ENCODE peak calls at places on chromosomes 12 and 14, in four cellular contexts. Y is ascending aorta, G is HepG2, I is fibroblast of pulmonary artery. Q is an unnamed sample.

GRCh38 chr14:21104448-21105060 is 3.7 kb downstream of the TMEM253 start:
- DNase-seq in Y (peak; percentile 89), G (no peak), I (peak; percentile 85), Q (peak; percentile 96)

GRCh38 chr12:41932470-41932991 is 212.1 kb downstream of the GXYLT1 start:
- DNase-seq in Y (peak; percentile 78), G (no peak), I (peak; percentile 12), Q (peak; percentile 39)

GRCh38 chr12:45728625-45729232 is 777 bp upstream of the ARID2 start:
- DNase-seq in Y (peak; percentile 98), G (peak; percentile 92), I (peak; percentile 98), Q (peak; percentile 96)

GRCh38 chr12:93316623-93316971 is 61.1 kb upstream of the NUDT4 start:
- DNase-seq in Y (no peak), G (no peak), I (no peak), Q (no peak)

GRCh38 chr12:106863185-106863584 is 88.7 kb downstream of the RIC8B start:
- DNase-seq in Y (no peak), G (no peak), I (no peak), Q (no peak)

GRCh38 chr12:69566603-69567002 is 18.7 kb upstream of the CCT2 start:
- DNase-seq in Y (no peak), G (no peak), I (no peak), Q (no peak)

GRCh38 chr14:37122288-37122687 is 50.1 kb downstream of the SLC25A21 start:
- DNase-seq in Y (no peak), G (peak; percentile 75), I (peak; percentile 60), Q (no peak)

GRCh38 chr14:32019271-32019670 is 57.8 kb upstream of the ARHGAP5 start:
- DNase-seq in Y (no peak), G (no peak), I (no peak), Q (no peak)

GRCh38 chr12:125773033-125773432 is 707.8 kb downstream of the AACS start:
- DNase-seq in Y (no peak), G (peak; percentile 27), I (no peak), Q (no peak)
- TF ChIP-seq CTCF in Y (no peak), G (peak; percentile 51), I (no peak), Q (no peak)

GRCh38 chr14:88321692-88322504 is 1.2 kb downstream of the KCNK10 start:
- DNase-seq in Y (no peak), G (no peak), I (no peak), Q (no peak)

GRCh38 chr14:88323520-88324199 is 591 bp upstream of the KCNK10 start:
- DNase-seq in Y (no peak), G (no peak), I (peak; percentile 13), Q (no peak)

GRCh38 chr14:88325883-88326282 is 2.8 kb upstream of the KCNK10 start:
- DNase-seq in Y (no peak), G (no peak), I (no peak), Q (no peak)

GRCh38 chr14:88323086-88323519 is at the start of gene KCNK10:
- DNase-seq in Y (no peak), G (no peak), I (no peak), Q (no peak)

DNA sequence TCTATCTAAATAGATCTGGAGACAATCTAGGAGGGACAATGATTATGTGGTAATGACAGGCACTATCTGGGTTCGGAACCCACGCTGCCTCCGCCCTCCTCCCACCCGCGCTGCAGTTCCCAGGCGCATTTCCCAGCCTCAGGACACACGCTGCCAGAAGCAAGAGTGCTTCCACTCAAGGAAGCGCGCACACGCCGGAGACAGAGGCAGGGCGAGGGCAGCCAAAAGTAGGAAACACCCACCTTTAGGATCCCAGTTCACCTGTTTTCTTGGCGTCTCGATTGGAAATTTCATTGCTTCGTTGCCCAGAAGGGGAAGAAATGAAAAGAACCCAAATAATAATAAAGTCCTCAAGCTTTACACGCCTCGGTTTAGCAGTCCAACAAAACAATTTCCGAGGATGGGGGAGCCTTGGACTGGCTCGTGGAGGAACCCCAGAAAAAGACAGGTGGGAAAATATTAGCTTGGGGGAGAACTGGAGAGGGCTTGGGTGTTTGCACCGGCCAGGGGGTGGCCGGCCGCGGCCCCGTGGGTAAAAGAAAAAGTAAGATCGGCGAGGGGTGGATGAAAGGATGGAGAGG is 474 bp downstream of the KCNK10 start:
- DNase-seq in Y (no peak), G (no peak), I (no peak), Q (no peak)
- H3K4me3 ChIP-seq in Y (peak overlapping the region; percentile 27), G (peak overlapping the region; percentile 50), I (no peak overlapping the region), Q (no peak overlapping the region)

GRCh38 chr12:116277393-116278258 is at the start of gene MED13L:
- DNase-seq in Y (peak; percentile 93), G (peak; percentile 64), I (peak; percentile 87), Q (peak; percentile 81)
- TF ChIP-seq CTCF in Y (peak; percentile 17), G (peak; percentile 58), I (peak; percentile 10), Q (no peak)

DNA sequence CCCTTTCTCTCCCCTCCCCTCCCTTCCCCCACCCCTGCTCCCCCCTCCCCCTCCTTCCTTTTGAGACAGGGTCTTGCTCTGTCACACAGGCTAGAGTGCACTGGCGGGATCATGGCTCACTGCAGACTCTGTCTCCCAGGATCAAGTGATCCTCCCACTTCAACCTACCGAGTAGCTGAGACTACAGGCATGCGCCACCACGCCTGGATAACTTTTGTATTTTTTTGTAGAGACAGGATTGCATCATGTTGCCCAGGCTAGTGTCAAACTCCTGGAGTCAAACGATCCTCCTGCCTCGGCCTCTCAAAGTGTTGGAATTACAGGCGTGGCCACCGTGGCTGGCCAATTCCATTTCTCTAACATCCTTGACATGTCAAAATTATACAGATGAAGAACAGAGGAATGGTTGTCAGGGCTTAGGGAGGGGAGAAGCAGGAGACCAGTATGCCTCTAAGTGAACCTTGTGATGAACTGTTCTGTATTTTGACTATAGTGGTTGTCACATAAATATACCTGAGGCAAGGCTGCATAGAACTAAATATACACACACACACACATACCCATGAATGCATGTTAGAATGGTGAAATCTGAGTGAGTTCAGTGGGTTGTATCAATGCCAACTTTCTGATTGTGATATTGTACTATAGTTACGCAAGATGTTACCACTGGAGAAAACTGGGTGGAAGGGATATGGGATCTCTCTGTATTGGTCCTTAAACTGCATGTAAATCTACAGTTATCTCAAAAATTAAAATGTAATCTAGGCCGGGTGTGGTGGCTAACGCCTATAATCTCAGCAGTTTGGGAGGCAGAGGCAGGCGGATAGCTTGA is 3.6 kb upstream of the CFAP73 start:
- DNase-seq in Y (no peak), G (no peak), I (peak; percentile 69), Q (no peak)
- H3K4me3 ChIP-seq in Y (no peak overlapping the region), G (no peak overlapping the region), I (no peak overlapping the region), Q (no peak overlapping the region)

DNA sequence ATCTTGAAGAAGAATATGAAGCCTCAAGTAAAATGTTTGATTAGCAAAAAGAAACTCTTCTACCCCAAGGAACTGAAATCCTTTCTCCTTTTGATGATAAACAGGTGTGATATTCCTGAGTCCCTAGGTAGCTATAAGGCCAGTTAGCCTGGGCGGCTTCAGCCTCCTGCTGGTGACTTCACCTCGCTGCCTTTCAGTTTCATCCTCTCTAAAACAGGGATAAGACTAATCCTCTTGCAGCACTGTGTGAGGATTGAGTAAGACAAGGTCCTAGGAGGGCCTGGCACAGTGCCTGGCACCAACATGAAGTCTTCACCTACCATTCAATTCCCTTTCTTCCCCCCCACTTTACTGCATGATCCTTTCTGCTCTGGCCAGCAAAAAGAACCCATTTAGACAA is 42.1 kb downstream of the CIT start:
- DNase-seq in Y (no peak), G (no peak), I (peak; percentile 24), Q (no peak)
- TF ChIP-seq CTCF in Y (no peak), G (no peak), I (peak; percentile 25), Q (no peak)

GRCh38 chr14:69726761-69727511 is 40.0 kb upstream of the SRSF5 start:
- DNase-seq in Y (peak; percentile 90), G (peak; percentile 39), I (peak; percentile 82), Q (peak; percentile 68)
- H3K4me3 ChIP-seq in Y (peak overlapping the region; percentile 49), G (peak overlapping the region; percentile 70), I (peak overlapping the region; percentile 34), Q (no peak overlapping the region)

GRCh38 chr14:97164014-97164413 is 366.8 kb downstream of the VRK1 start:
- DNase-seq in Y (no peak), G (no peak), I (no peak), Q (no peak)
- TF ChIP-seq CTCF in Y (no peak), G (no peak), I (no peak), Q (no peak)

GRCh38 chr14:56501909-56502530 is 77.6 kb upstream of the TMEM260 start:
- DNase-seq in Y (no peak), G (no peak), I (no peak), Q (no peak)
- H3K4me3 ChIP-seq in Y (no peak overlapping the region), G (no peak overlapping the region), I (no peak overlapping the region), Q (no peak overlapping the region)

GRCh38 chr12:100671396-100672074 is 98.1 kb downstream of the GAS2L3 start:
- DNase-seq in Y (no peak), G (peak; percentile 18), I (no peak), Q (no peak)

GRCh38 chr12:100669922-100670321 is 96.4 kb downstream of the GAS2L3 start:
- DNase-seq in Y (no peak), G (no peak), I (no peak), Q (no peak)

GRCh38 chr12:100668939-100669536 is 95.6 kb downstream of the GAS2L3 start:
- DNase-seq in Y (no peak), G (peak; percentile 66), I (peak; percentile 81), Q (peak; percentile 28)

GRCh38 chr12:100674009-100674888 is 100.8 kb downstream of the GAS2L3 start:
- DNase-seq in Y (no peak), G (no peak), I (no peak), Q (no peak)

GRCh38 chr12:100672075-100672592 is 98.7 kb downstream of the GAS2L3 start:
- DNase-seq in Y (no peak), G (peak; percentile 24), I (no peak), Q (no peak)
- TF ChIP-seq CTCF in Y (no peak), G (peak; percentile 76), I (peak; percentile 59), Q (no peak)

DNA sequence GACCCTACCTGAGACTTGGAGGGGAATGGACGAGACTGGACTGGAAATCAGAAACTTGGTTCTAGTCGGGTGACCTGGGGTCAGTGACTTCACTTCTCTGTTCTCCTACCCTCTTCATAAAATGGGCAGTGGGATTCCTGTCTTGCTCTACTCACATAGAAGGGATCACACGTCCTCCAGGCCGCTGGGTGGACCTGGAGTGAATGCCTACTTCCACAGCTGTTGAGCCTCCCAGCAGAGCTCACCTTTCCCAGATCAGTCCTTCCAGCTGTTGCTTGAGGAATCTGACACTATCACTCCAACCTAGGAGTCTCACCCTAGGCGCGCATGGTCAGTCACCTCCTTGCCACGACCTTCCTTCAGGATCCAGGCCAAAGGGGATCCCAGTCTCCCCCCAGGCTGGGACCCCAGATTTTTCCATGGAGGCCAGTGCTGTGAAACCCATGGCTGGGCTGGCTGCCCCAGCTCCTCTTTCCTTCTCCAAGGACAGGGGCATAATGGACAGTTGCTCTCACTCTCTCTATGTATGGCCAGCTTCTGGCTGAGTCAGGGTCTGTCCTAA is 641 bp downstream of the ACVRL1 start:
- DNase-seq in Y (no peak), G (no peak), I (no peak), Q (peak; percentile 80)
- H3K4me3 ChIP-seq in Y (peak overlapping the region; percentile 65), G (no peak overlapping the region), I (peak overlapping the region; percentile 67), Q (peak overlapping the region; percentile 53)